ENCODE peak calls at places on chromosomes 6 and 20, in four cellular contexts. X, U, Q and W are unnamed samples.
A peak's percentile ranks its signal among the peaks of the same experiment; 100 is the strongest.

GRCh38 chr20:37990571-37991151 is 42.6 kb downstream of the TTI1 start:
- ATAC-seq in X (peak; percentile 90), U (peak; percentile 91), Q (peak; percentile 86), W (no peak)

GRCh38 chr6:34031567-34032383 is 114.1 kb downstream of the GRM4 start:
- ATAC-seq in X (no peak), U (no peak), Q (no peak), W (no peak)

GRCh38 chr20:46688151-46689081 is 828 bp downstream of the TP53RK start:
- ATAC-seq in X (no peak), U (no peak), Q (no peak), W (peak; percentile 0)

GRCh38 chr20:49478266-49478665 is 4.2 kb downstream of the KCNB1 start:
- ATAC-seq in X (no peak), U (no peak), Q (no peak), W (no peak)

GRCh38 chr6:71139249-71139648 is 149.4 kb upstream of the OGFRL1 start:
- ATAC-seq in X (no peak), U (no peak), Q (no peak), W (no peak)

GRCh38 chr6:166026586-166027126 is 141.0 kb downstream of the TBXT start:
- ATAC-seq in X (no peak), U (no peak), Q (no peak), W (no peak)

GRCh38 chr20:57211949-57212889 is 54.2 kb downstream of the BMP7 start:
- ATAC-seq in X (no peak), U (no peak), Q (no peak), W (peak; percentile 95)

GRCh38 chr6:35674594-35674993 is 14.1 kb downstream of the FKBP5 start:
- ATAC-seq in X (no peak), U (no peak), Q (no peak), W (no peak)

GRCh38 chr6:11653028-11653583 is 115.6 kb downstream of the TMEM170B start:
- ATAC-seq in X (peak; percentile 79), U (peak; percentile 90), Q (peak; percentile 54), W (no peak)

GRCh38 chr20:50587291-50587961 is 77.2 kb downstream of the PTPN1 start:
- ATAC-seq in X (no peak), U (no peak), Q (no peak), W (no peak)

GRCh38 chr6:15485875-15486274 is 177.0 kb downstream of the DTNBP1 start:
- ATAC-seq in X (no peak), U (no peak), Q (no peak), W (no peak)

GRCh38 chr20:8267009-8267408 is 134.9 kb downstream of the PLCB1 start:
- ATAC-seq in X (no peak), U (no peak), Q (no peak), W (no peak)

GRCh38 chr20:417801-418342 is 9.8 kb downstream of the RBCK1 start:
- ATAC-seq in X (no peak), U (no peak), Q (no peak), W (no peak)

GRCh38 chr6:136031982-136032381 is 180.5 kb downstream of the PDE7B start:
- ATAC-seq in X (no peak), U (peak; percentile 39), Q (no peak), W (no peak)

GRCh38 chr20:24499472-24499871 is 30.0 kb downstream of the SYNDIG1 start:
- ATAC-seq in X (no peak), U (no peak), Q (no peak), W (no peak)

GRCh38 chr6:39362487-39362865 is 40.0 kb upstream of the KCNK16 start:
- ATAC-seq in X (no peak), U (no peak), Q (no peak), W (no peak)

GRCh38 chr6:132648356-132648755 is 10.6 kb downstream of the TAAR1 start:
- ATAC-seq in X (peak; percentile 63), U (no peak), Q (peak; percentile 80), W (no peak)

GRCh38 chr6:148472495-148473105 is 130.0 kb downstream of the SASH1 start:
- ATAC-seq in X (no peak), U (no peak), Q (no peak), W (no peak)

GRCh38 chr6:43491750-43492661 is 14.6 kb downstream of the TJAP1 start:
- ATAC-seq in X (no peak), U (no peak), Q (no peak), W (peak; percentile 83)

GRCh38 chr6:165854863-165855593 is 192.0 kb upstream of the PDE10A start:
- ATAC-seq in X (no peak), U (no peak), Q (no peak), W (no peak)

GRCh38 chr20:8368680-8369079 is 236.6 kb downstream of the PLCB1 start:
- ATAC-seq in X (no peak), U (no peak), Q (no peak), W (no peak)

GRCh38 chr6:158564243-158565121 is 4.6 kb downstream of the TMEM181 start:
- ATAC-seq in X (no peak), U (no peak), Q (peak; percentile 17), W (no peak)

GRCh38 chr6:65595540-65595939 is 111.5 kb downstream of the EYS start:
- ATAC-seq in X (no peak), U (no peak), Q (no peak), W (no peak)

GRCh38 chr20:35820715-35821114 is 48.9 kb downstream of the PHF20 start:
- ATAC-seq in X (no peak), U (no peak), Q (no peak), W (no peak)

GRCh38 chr20:61524956-61525666 is 273.1 kb downstream of the CDH4 start:
- ATAC-seq in X (no peak), U (no peak), Q (no peak), W (no peak)

GRCh38 chr6:7067305-7067704 is 40.5 kb upstream of the RREB1 start:
- ATAC-seq in X (no peak), U (no peak), Q (no peak), W (no peak)

GRCh38 chr6:152575621-152576150 is 61.5 kb downstream of the SYNE1 start:
- ATAC-seq in X (no peak), U (no peak), Q (no peak), W (peak; percentile 71)

GRCh38 chr20:61982951-61983315 is 82.7 kb downstream of the TAF4 start:
- ATAC-seq in X (no peak), U (no peak), Q (no peak), W (no peak)

GRCh38 chr6:105744815-105745214 is 341.3 kb upstream of the PRDM1 start:
- ATAC-seq in X (no peak), U (no peak), Q (no peak), W (no peak)

GRCh38 chr6:155152211-155153076 is 111.4 kb upstream of the CLDN20 start:
- ATAC-seq in X (no peak), U (no peak), Q (no peak), W (no peak)

GRCh38 chr6:3409699-3410384 is 47.0 kb downstream of the SLC22A23 start:
- ATAC-seq in X (no peak), U (no peak), Q (no peak), W (no peak)

GRCh38 chr6:104688283-104688969 is 171.3 kb downstream of the HACE1 start:
- ATAC-seq in X (no peak), U (no peak), Q (no peak), W (no peak)

GRCh38 chr6:16163535-16164300 is 34.8 kb downstream of the MYLIP start:
- ATAC-seq in X (no peak), U (no peak), Q (no peak), W (no peak)